ENCODE peak calls at places on chromosomes 13 and 19, in ten cellular contexts. One of them, this sample, is unnamed.

GRCh38 chr19:41409288-41409687 is 11.7 kb downstream of the BCKDHA start:
- DNase-seq in nephron progenitor cell: no peak
- DNase-seq in MCF 10A: peak
- DNase-seq in EH: peak
- DNase-seq in HAP-1: no peak
- DNase-seq in ELR: peak
- DNase-seq in retina: no peak
- DNase-seq in CD14-positive monocyte: peak
- DNase-seq in NCI-H1092 treated with DMSO at 0.1 percent for 48 hours: no peak
- DNase-seq in stimulated activated CD8-positive, alpha-beta memory T cell treated with anti-CD3 and anti-CD28 coated beads, Interleukin-7, amount 100 ng/mL, for 1 hour: no peak
- DNase-seq in this sample: no peak

GRCh38 chr19:572891-573825 is 762 bp downstream of the BSG start:
- DNase-seq in EH: peak
- DNase-seq in nephron progenitor cell: peak
- DNase-seq in retina: peak
- DNase-seq in MCF 10A: peak
- DNase-seq in CD14-positive monocyte: no peak
- DNase-seq in stimulated activated CD8-positive, alpha-beta memory T cell treated with anti-CD3 and anti-CD28 coated beads, Interleukin-7, amount 100 ng/mL, for 1 hour: no peak
- DNase-seq in HAP-1: peak
- DNase-seq in NCI-H1092 treated with DMSO at 0.1 percent for 48 hours: peak
- DNase-seq in ELR: peak
- DNase-seq in this sample: no peak

GRCh38 chr19:35000647-35001501 is 751 bp downstream of the GRAMD1A start:
- DNase-seq in retina: peak
- DNase-seq in EH: peak
- DNase-seq in nephron progenitor cell: peak
- DNase-seq in CD14-positive monocyte: no peak
- DNase-seq in MCF 10A: peak
- DNase-seq in HAP-1: peak
- DNase-seq in NCI-H1092 treated with DMSO at 0.1 percent for 48 hours: peak
- DNase-seq in stimulated activated CD8-positive, alpha-beta memory T cell treated with anti-CD3 and anti-CD28 coated beads, Interleukin-7, amount 100 ng/mL, for 1 hour: no peak
- DNase-seq in ELR: peak
- DNase-seq in this sample: no peak

GRCh38 chr13:63107163-63107935 is 1691.7 kb upstream of the PCDH20 start:
- DNase-seq in nephron progenitor cell: no peak
- DNase-seq in HAP-1: no peak
- DNase-seq in ELR: peak
- DNase-seq in retina: no peak
- DNase-seq in MCF 10A: peak
- DNase-seq in EH: no peak
- DNase-seq in stimulated activated CD8-positive, alpha-beta memory T cell treated with anti-CD3 and anti-CD28 coated beads, Interleukin-7, amount 100 ng/mL, for 1 hour: no peak
- DNase-seq in CD14-positive monocyte: no peak
- DNase-seq in NCI-H1092 treated with DMSO at 0.1 percent for 48 hours: no peak
- DNase-seq in this sample: no peak

GRCh38 chr19:48806818-48807589 is 3.8 kb downstream of the BCAT2 start:
- DNase-seq in HAP-1: no peak
- DNase-seq in NCI-H1092 treated with DMSO at 0.1 percent for 48 hours: peak
- DNase-seq in nephron progenitor cell: peak
- DNase-seq in stimulated activated CD8-positive, alpha-beta memory T cell treated with anti-CD3 and anti-CD28 coated beads, Interleukin-7, amount 100 ng/mL, for 1 hour: no peak
- DNase-seq in ELR: no peak
- DNase-seq in CD14-positive monocyte: no peak
- DNase-seq in EH: no peak
- DNase-seq in retina: peak
- DNase-seq in MCF 10A: peak
- DNase-seq in this sample: no peak

GRCh38 chr13:36212789-36213188 is 1.6 kb downstream of the SOHLH2 start:
- DNase-seq in HAP-1: no peak
- DNase-seq in nephron progenitor cell: no peak
- DNase-seq in retina: no peak
- DNase-seq in CD14-positive monocyte: no peak
- DNase-seq in NCI-H1092 treated with DMSO at 0.1 percent for 48 hours: no peak
- DNase-seq in MCF 10A: no peak
- DNase-seq in stimulated activated CD8-positive, alpha-beta memory T cell treated with anti-CD3 and anti-CD28 coated beads, Interleukin-7, amount 100 ng/mL, for 1 hour: no peak
- DNase-seq in ELR: no peak
- DNase-seq in EH: no peak
- DNase-seq in this sample: peak

GRCh38 chr19:17281391-17282304 is at the start of gene ANKLE1:
- DNase-seq in EH: peak
- DNase-seq in NCI-H1092 treated with DMSO at 0.1 percent for 48 hours: peak
- DNase-seq in MCF 10A: no peak
- DNase-seq in CD14-positive monocyte: peak
- DNase-seq in nephron progenitor cell: peak
- DNase-seq in HAP-1: peak
- DNase-seq in stimulated activated CD8-positive, alpha-beta memory T cell treated with anti-CD3 and anti-CD28 coated beads, Interleukin-7, amount 100 ng/mL, for 1 hour: no peak
- DNase-seq in retina: peak
- DNase-seq in ELR: peak
- DNase-seq in this sample: no peak

GRCh38 chr13:26561636-26562537 is 4.4 kb downstream of the WASF3 start:
- DNase-seq in CD14-positive monocyte: no peak
- DNase-seq in EH: peak
- DNase-seq in ELR: peak
- DNase-seq in MCF 10A: no peak
- DNase-seq in nephron progenitor cell: no peak
- DNase-seq in NCI-H1092 treated with DMSO at 0.1 percent for 48 hours: no peak
- DNase-seq in stimulated activated CD8-positive, alpha-beta memory T cell treated with anti-CD3 and anti-CD28 coated beads, Interleukin-7, amount 100 ng/mL, for 1 hour: no peak
- DNase-seq in HAP-1: no peak
- DNase-seq in retina: peak
- DNase-seq in this sample: no peak

GRCh38 chr19:41706741-41707501 is 1.5 kb upstream of the CEACAM5 start:
- DNase-seq in retina: peak
- DNase-seq in ELR: peak
- DNase-seq in CD14-positive monocyte: peak
- DNase-seq in EH: peak
- DNase-seq in MCF 10A: peak
- DNase-seq in NCI-H1092 treated with DMSO at 0.1 percent for 48 hours: peak
- DNase-seq in stimulated activated CD8-positive, alpha-beta memory T cell treated with anti-CD3 and anti-CD28 coated beads, Interleukin-7, amount 100 ng/mL, for 1 hour: peak
- DNase-seq in HAP-1: peak
- DNase-seq in nephron progenitor cell: no peak
- DNase-seq in this sample: no peak

GRCh38 chr19:46068345-46069258 is 27.8 kb upstream of the IGFL4 start:
- DNase-seq in stimulated activated CD8-positive, alpha-beta memory T cell treated with anti-CD3 and anti-CD28 coated beads, Interleukin-7, amount 100 ng/mL, for 1 hour: no peak
- DNase-seq in ELR: peak
- DNase-seq in EH: peak
- DNase-seq in CD14-positive monocyte: no peak
- DNase-seq in nephron progenitor cell: no peak
- DNase-seq in MCF 10A: peak
- DNase-seq in NCI-H1092 treated with DMSO at 0.1 percent for 48 hours: no peak
- DNase-seq in HAP-1: no peak
- DNase-seq in retina: no peak
- DNase-seq in this sample: no peak

GRCh38 chr13:45807520-45808099 is 43.9 kb downstream of the SIAH3 start:
- DNase-seq in EH: peak
- DNase-seq in MCF 10A: peak
- DNase-seq in HAP-1: peak
- DNase-seq in ELR: peak
- DNase-seq in nephron progenitor cell: no peak
- DNase-seq in stimulated activated CD8-positive, alpha-beta memory T cell treated with anti-CD3 and anti-CD28 coated beads, Interleukin-7, amount 100 ng/mL, for 1 hour: no peak
- DNase-seq in CD14-positive monocyte: no peak
- DNase-seq in NCI-H1092 treated with DMSO at 0.1 percent for 48 hours: peak
- DNase-seq in retina: no peak
- DNase-seq in this sample: no peak

GRCh38 chr13:109684836-109685602 is 101.4 kb downstream of the IRS2 start:
- DNase-seq in MCF 10A: peak
- DNase-seq in nephron progenitor cell: no peak
- DNase-seq in ELR: no peak
- DNase-seq in NCI-H1092 treated with DMSO at 0.1 percent for 48 hours: peak
- DNase-seq in HAP-1: no peak
- DNase-seq in EH: no peak
- DNase-seq in retina: no peak
- DNase-seq in CD14-positive monocyte: no peak
- DNase-seq in stimulated activated CD8-positive, alpha-beta memory T cell treated with anti-CD3 and anti-CD28 coated beads, Interleukin-7, amount 100 ng/mL, for 1 hour: no peak
- DNase-seq in this sample: no peak

GRCh38 chr19:16366433-16367268 is 42.0 kb downstream of the KLF2 start:
- DNase-seq in retina: no peak
- DNase-seq in EH: no peak
- DNase-seq in NCI-H1092 treated with DMSO at 0.1 percent for 48 hours: no peak
- DNase-seq in CD14-positive monocyte: no peak
- DNase-seq in MCF 10A: no peak
- DNase-seq in ELR: no peak
- DNase-seq in HAP-1: no peak
- DNase-seq in nephron progenitor cell: no peak
- DNase-seq in stimulated activated CD8-positive, alpha-beta memory T cell treated with anti-CD3 and anti-CD28 coated beads, Interleukin-7, amount 100 ng/mL, for 1 hour: no peak
- DNase-seq in this sample: no peak

GRCh38 chr19:7497292-7497691 is 8.5 kb upstream of the PEX11G start:
- DNase-seq in NCI-H1092 treated with DMSO at 0.1 percent for 48 hours: no peak
- DNase-seq in MCF 10A: no peak
- DNase-seq in retina: no peak
- DNase-seq in stimulated activated CD8-positive, alpha-beta memory T cell treated with anti-CD3 and anti-CD28 coated beads, Interleukin-7, amount 100 ng/mL, for 1 hour: no peak
- DNase-seq in HAP-1: peak
- DNase-seq in ELR: peak
- DNase-seq in CD14-positive monocyte: no peak
- DNase-seq in nephron progenitor cell: peak
- DNase-seq in EH: no peak
- DNase-seq in this sample: no peak

GRCh38 chr19:4373601-4374441 is 26.5 kb downstream of the SH3GL1 start:
- DNase-seq in HAP-1: no peak
- DNase-seq in retina: peak
- DNase-seq in MCF 10A: no peak
- DNase-seq in ELR: no peak
- DNase-seq in EH: peak
- DNase-seq in NCI-H1092 treated with DMSO at 0.1 percent for 48 hours: no peak
- DNase-seq in stimulated activated CD8-positive, alpha-beta memory T cell treated with anti-CD3 and anti-CD28 coated beads, Interleukin-7, amount 100 ng/mL, for 1 hour: no peak
- DNase-seq in nephron progenitor cell: no peak
- DNase-seq in CD14-positive monocyte: peak
- DNase-seq in this sample: no peak

GRCh38 chr13:84491952-84492351 is 609.7 kb upstream of the SLITRK1 start:
- DNase-seq in MCF 10A: no peak
- DNase-seq in HAP-1: no peak
- DNase-seq in CD14-positive monocyte: no peak
- DNase-seq in ELR: no peak
- DNase-seq in EH: no peak
- DNase-seq in stimulated activated CD8-positive, alpha-beta memory T cell treated with anti-CD3 and anti-CD28 coated beads, Interleukin-7, amount 100 ng/mL, for 1 hour: no peak
- DNase-seq in NCI-H1092 treated with DMSO at 0.1 percent for 48 hours: no peak
- DNase-seq in retina: no peak
- DNase-seq in nephron progenitor cell: no peak
- DNase-seq in this sample: no peak

GRCh38 chr13:57063007-57063406 is 77.7 kb upstream of the PRR20A start:
- DNase-seq in HAP-1: no peak
- DNase-seq in ELR: no peak
- DNase-seq in MCF 10A: no peak
- DNase-seq in stimulated activated CD8-positive, alpha-beta memory T cell treated with anti-CD3 and anti-CD28 coated beads, Interleukin-7, amount 100 ng/mL, for 1 hour: no peak
- DNase-seq in EH: no peak
- DNase-seq in nephron progenitor cell: peak
- DNase-seq in NCI-H1092 treated with DMSO at 0.1 percent for 48 hours: no peak
- DNase-seq in CD14-positive monocyte: no peak
- DNase-seq in retina: no peak
- DNase-seq in this sample: no peak

GRCh38 chr13:20843177-20843576 is 59.4 kb downstream of the XPO4 start:
- DNase-seq in nephron progenitor cell: no peak
- DNase-seq in retina: no peak
- DNase-seq in ELR: no peak
- DNase-seq in NCI-H1092 treated with DMSO at 0.1 percent for 48 hours: no peak
- DNase-seq in MCF 10A: no peak
- DNase-seq in EH: no peak
- DNase-seq in HAP-1: peak
- DNase-seq in CD14-positive monocyte: no peak
- DNase-seq in stimulated activated CD8-positive, alpha-beta memory T cell treated with anti-CD3 and anti-CD28 coated beads, Interleukin-7, amount 100 ng/mL, for 1 hour: no peak
- DNase-seq in this sample: no peak

GRCh38 chr19:40466219-40467006 is at the start of gene SPTBN4:
- DNase-seq in CD14-positive monocyte: peak
- DNase-seq in MCF 10A: no peak
- DNase-seq in ELR: no peak
- DNase-seq in stimulated activated CD8-positive, alpha-beta memory T cell treated with anti-CD3 and anti-CD28 coated beads, Interleukin-7, amount 100 ng/mL, for 1 hour: peak
- DNase-seq in nephron progenitor cell: peak
- DNase-seq in retina: no peak
- DNase-seq in EH: no peak
- DNase-seq in HAP-1: no peak
- DNase-seq in NCI-H1092 treated with DMSO at 0.1 percent for 48 hours: no peak
- DNase-seq in this sample: no peak

GRCh38 chr19:34171877-34172660 is at the start of gene LSM14A:
- DNase-seq in HAP-1: peak
- DNase-seq in retina: peak
- DNase-seq in MCF 10A: peak
- DNase-seq in EH: peak
- DNase-seq in nephron progenitor cell: peak
- DNase-seq in ELR: peak
- DNase-seq in stimulated activated CD8-positive, alpha-beta memory T cell treated with anti-CD3 and anti-CD28 coated beads, Interleukin-7, amount 100 ng/mL, for 1 hour: peak
- DNase-seq in NCI-H1092 treated with DMSO at 0.1 percent for 48 hours: peak
- DNase-seq in CD14-positive monocyte: peak
- DNase-seq in this sample: peak

GRCh38 chr13:77016888-77017623 is 9.9 kb downstream of the FBXL3 start:
- DNase-seq in HAP-1: no peak
- DNase-seq in NCI-H1092 treated with DMSO at 0.1 percent for 48 hours: no peak
- DNase-seq in CD14-positive monocyte: no peak
- DNase-seq in MCF 10A: no peak
- DNase-seq in EH: no peak
- DNase-seq in stimulated activated CD8-positive, alpha-beta memory T cell treated with anti-CD3 and anti-CD28 coated beads, Interleukin-7, amount 100 ng/mL, for 1 hour: no peak
- DNase-seq in retina: no peak
- DNase-seq in nephron progenitor cell: no peak
- DNase-seq in ELR: no peak
- DNase-seq in this sample: no peak

GRCh38 chr19:13091400-13092161 is 11.1 kb downstream of the LYL1 start:
- DNase-seq in stimulated activated CD8-positive, alpha-beta memory T cell treated with anti-CD3 and anti-CD28 coated beads, Interleukin-7, amount 100 ng/mL, for 1 hour: no peak
- DNase-seq in ELR: no peak
- DNase-seq in retina: peak
- DNase-seq in HAP-1: no peak
- DNase-seq in MCF 10A: no peak
- DNase-seq in EH: peak
- DNase-seq in nephron progenitor cell: no peak
- DNase-seq in CD14-positive monocyte: no peak
- DNase-seq in NCI-H1092 treated with DMSO at 0.1 percent for 48 hours: peak
- DNase-seq in this sample: no peak

GRCh38 chr19:5580116-5580515 is 12.4 kb upstream of the TINCR start:
- DNase-seq in stimulated activated CD8-positive, alpha-beta memory T cell treated with anti-CD3 and anti-CD28 coated beads, Interleukin-7, amount 100 ng/mL, for 1 hour: no peak
- DNase-seq in HAP-1: no peak
- DNase-seq in NCI-H1092 treated with DMSO at 0.1 percent for 48 hours: peak
- DNase-seq in ELR: no peak
- DNase-seq in MCF 10A: no peak
- DNase-seq in nephron progenitor cell: no peak
- DNase-seq in EH: no peak
- DNase-seq in retina: no peak
- DNase-seq in CD14-positive monocyte: no peak
- DNase-seq in this sample: no peak

GRCh38 chr19:2034729-2035589 is 16.1 kb downstream of the MKNK2 start:
- DNase-seq in retina: no peak
- DNase-seq in NCI-H1092 treated with DMSO at 0.1 percent for 48 hours: no peak
- DNase-seq in MCF 10A: peak
- DNase-seq in nephron progenitor cell: peak
- DNase-seq in CD14-positive monocyte: peak
- DNase-seq in ELR: peak
- DNase-seq in EH: peak
- DNase-seq in HAP-1: peak
- DNase-seq in stimulated activated CD8-positive, alpha-beta memory T cell treated with anti-CD3 and anti-CD28 coated beads, Interleukin-7, amount 100 ng/mL, for 1 hour: no peak
- DNase-seq in this sample: no peak

GRCh38 chr19:778910-779653 is 18.2 kb upstream of the PTBP1 start:
- DNase-seq in nephron progenitor cell: no peak
- DNase-seq in ELR: peak
- DNase-seq in EH: peak
- DNase-seq in NCI-H1092 treated with DMSO at 0.1 percent for 48 hours: no peak
- DNase-seq in MCF 10A: peak
- DNase-seq in retina: peak
- DNase-seq in stimulated activated CD8-positive, alpha-beta memory T cell treated with anti-CD3 and anti-CD28 coated beads, Interleukin-7, amount 100 ng/mL, for 1 hour: no peak
- DNase-seq in HAP-1: no peak
- DNase-seq in CD14-positive monocyte: no peak
- DNase-seq in this sample: no peak

This sample was measured in NCI-H2081 treated with DMSO at 0.1 percent for 48 hours.